ENCODE peak calls at places on chromosome X, in seven cellular contexts. E, W, X, P, Z, J and R are unnamed samples.

GRCh38 chrX:70498129-70498528 is 53.5 kb downstream of the DLG3 start:
- DNase-seq in J (no peak), X (no peak), P (no peak), E (no peak), Z (no peak), W (no peak), R (no peak)

GRCh38 chrX:103175944-103176753 is 38.8 kb upstream of the BEX4 start:
- DNase-seq in W (no peak), P (peak), J (peak), E (peak), Z (peak), X (peak), R (peak)

GRCh38 chrX:101485212-101486064 is at the start of gene ARMCX4:
- DNase-seq in Z (no peak), P (peak), E (peak), J (peak), W (peak), X (no peak), R (peak)

GRCh38 chrX:2401590-2402360 is 99.0 kb downstream of the DHRSX start:
- DNase-seq in J (no peak), P (no peak), Z (no peak), X (no peak), E (no peak), W (no peak), R (no peak)

GRCh38 chrX:91081873-91082272 is 352.8 kb upstream of the PABPC5 start:
- DNase-seq in P (no peak), Z (no peak), J (no peak), X (no peak), W (no peak), E (no peak), R (no peak)

GRCh38 chrX:87583679-87584078 is 66.1 kb downstream of the KLHL4 start:
- DNase-seq in P (peak), Z (peak), X (no peak), J (no peak), E (peak), W (no peak), R (peak)

GRCh38 chrX:102976793-102977495 is 39.9 kb downstream of the RAB40AL start:
- DNase-seq in P (no peak), W (no peak), Z (no peak), E (no peak), X (no peak), J (no peak), R (no peak)

GRCh38 chrX:40700640-40701342 is 34.6 kb downstream of the MED14 start:
- DNase-seq in P (no peak), W (no peak), Z (no peak), J (no peak), E (no peak), X (no peak), R (no peak)

GRCh38 chrX:13219990-13220764 is 99.7 kb downstream of the ATXN3L start:
- DNase-seq in E (no peak), J (no peak), P (no peak), W (no peak), X (no peak), Z (no peak), R (no peak)

GRCh38 chrX:96433409-96434122 is 251.1 kb upstream of the DIAPH2 start:
- DNase-seq in E (no peak), W (no peak), P (no peak), J (no peak), Z (no peak), X (no peak), R (no peak)

GRCh38 chrX:40105016-40105790 is 7.4 kb upstream of the BCOR start:
- DNase-seq in E (peak), X (no peak), Z (peak), P (no peak), J (no peak), W (no peak), R (peak)

GRCh38 chrX:68835104-68835442 is 6.3 kb downstream of the EFNB1 start:
- DNase-seq in Z (no peak), X (peak), W (no peak), J (no peak), E (no peak), P (no peak), R (no peak)

GRCh38 chrX:31715675-31716074 is 643.8 kb upstream of the FTHL17 start:
- DNase-seq in E (no peak), X (no peak), Z (no peak), P (no peak), W (no peak), J (no peak), R (no peak)

GRCh38 chrX:33330798-33331197 is 119.4 kb upstream of the DMD start:
- DNase-seq in X (no peak), Z (no peak), E (no peak), W (no peak), J (no peak), P (no peak), R (no peak)

GRCh38 chrX:45900751-45901150 is 644.5 kb downstream of the ZNF674 start:
- DNase-seq in X (no peak), P (no peak), E (no peak), W (no peak), J (no peak), Z (no peak), R (peak)

GRCh38 chrX:120269379-120270035 is 18.9 kb downstream of the ZBTB33 start:
- DNase-seq in Z (no peak), X (no peak), W (no peak), P (no peak), E (no peak), J (no peak), R (no peak)

GRCh38 chrX:45714864-45715263 is 514.2 kb upstream of the DIPK2B start:
- DNase-seq in J (peak), X (no peak), E (no peak), P (no peak), W (no peak), Z (peak), R (peak)

GRCh38 chrX:101357166-101357795 is 8.7 kb upstream of the TIMM8A start:
- DNase-seq in J (no peak), E (no peak), X (no peak), W (no peak), Z (peak), P (no peak), R (peak)

GRCh38 chrX:13080128-13080795 is 35.8 kb upstream of the FAM9C start:
- DNase-seq in W (no peak), E (no peak), X (no peak), J (no peak), Z (no peak), P (no peak), R (no peak)

GRCh38 chrX:108165349-108166111 is 74.0 kb downstream of the ATG4A start:
- DNase-seq in E (no peak), J (no peak), W (no peak), Z (peak), X (no peak), P (peak), R (peak)

GRCh38 chrX:33210156-33210555 is 1.2 kb downstream of the DMD start:
- DNase-seq in P (no peak), X (no peak), Z (no peak), E (no peak), W (no peak), J (no peak), R (no peak)

GRCh38 chrX:15564981-15565579 is 35.7 kb downstream of the ACE2 start:
- DNase-seq in P (peak), W (no peak), J (no peak), X (peak), Z (peak), E (peak), R (peak)

GRCh38 chrX:132107291-132107690 is 20.5 kb downstream of the FRMD7 start:
- DNase-seq in Z (no peak), X (no peak), P (no peak), J (no peak), W (no peak), E (no peak), R (no peak)

GRCh38 chrX:313546-313945 is 5.0 kb downstream of the GTPBP6 start:
- DNase-seq in W (no peak), X (no peak), P (no peak), Z (no peak), J (no peak), E (no peak), R (no peak)

GRCh38 chrX:74338852-74339251 is 34.9 kb downstream of the ZCCHC13 start:
- DNase-seq in W (no peak), E (no peak), J (no peak), P (no peak), X (no peak), Z (no peak), R (no peak)

GRCh38 chrX:41148553-41148952 is 63.3 kb downstream of the USP9X start:
- DNase-seq in P (no peak), W (no peak), E (no peak), Z (peak), X (no peak), J (no peak), R (peak)

GRCh38 chrX:96688789-96689188 is 4.1 kb downstream of the DIAPH2 start:
- DNase-seq in W (no peak), P (no peak), X (no peak), Z (no peak), J (no peak), E (no peak), R (no peak)

GRCh38 chrX:55279832-55280231 is 15.1 kb upstream of the PAGE3 start:
- DNase-seq in J (no peak), P (no peak), E (no peak), Z (no peak), W (no peak), X (no peak), R (no peak)

GRCh38 chrX:7109838-7110793 is 37.4 kb upstream of the STS start:
- DNase-seq in W (no peak), P (peak), E (no peak), X (no peak), J (no peak), Z (no peak), R (peak)